ENCODE peak calls at places on chromosomes 13 and 19, in four cellular contexts. D is transverse colon, Y is cardiac muscle cell, W is psoas muscle. L is an unnamed sample.

GRCh38 chr19:35213678-35214632 is 14.6 kb downstream of the FAM187B start:
- DNase-seq in W (peak), Y (no peak), D (peak), L (no peak)

GRCh38 chr19:56333506-56333905 is 18.9 kb upstream of the ZSCAN5A start:
- DNase-seq in Y (peak), D (peak), W (no peak), L (no peak)

GRCh38 chr13:109761695-109762094 is 24.7 kb downstream of the IRS2 start:
- DNase-seq in W (no peak), Y (no peak), D (no peak), L (no peak)

GRCh38 chr19:57773488-57773887 is 4.0 kb downstream of the ZNF586 start:
- DNase-seq in D (no peak), Y (no peak), W (no peak), L (no peak)

GRCh38 chr13:31221057-31221456 is 21.3 kb downstream of the B3GLCT start:
- DNase-seq in D (no peak), W (no peak), Y (no peak), L (no peak)

GRCh38 chr19:8161135-8161646 is 11.8 kb upstream of the FBN3 start:
- DNase-seq in D (no peak), W (no peak), Y (peak), L (no peak)

GRCh38 chr13:98749501-98749900 is 3.0 kb downstream of the SLC15A1 start:
- DNase-seq in W (no peak), D (no peak), Y (no peak), L (no peak)

GRCh38 chr13:36347826-36348225 is 1.6 kb upstream of the SPART start:
- DNase-seq in D (no peak), W (no peak), Y (no peak), L (no peak)

GRCh38 chr13:112721198-112722104 is 31.6 kb downstream of the ATP11A start:
- DNase-seq in D (no peak), Y (no peak), W (peak), L (no peak)

GRCh38 chr13:45074721-45075120 is 45.6 kb upstream of the GTF2F2 start:
- DNase-seq in W (no peak), Y (no peak), D (no peak), L (no peak)

GRCh38 chr13:107977175-107977574 is 238.2 kb downstream of the LIG4 start:
- DNase-seq in W (no peak), D (no peak), Y (no peak), L (no peak)

GRCh38 chr13:79642596-79642995 is 161.6 kb downstream of the NDFIP2 start:
- DNase-seq in D (no peak), Y (no peak), W (no peak), L (no peak)

GRCh38 chr13:51682691-51683090 is 98.4 kb downstream of the WDFY2 start:
- DNase-seq in W (no peak), D (no peak), Y (no peak), L (no peak)

GRCh38 chr13:43545317-43545874 is 241.4 kb downstream of the ENOX1 start:
- DNase-seq in Y (no peak), D (no peak), W (no peak), L (no peak)

GRCh38 chr13:67200183-67200582 is 30.0 kb downstream of the PCDH9 start:
- DNase-seq in Y (no peak), D (no peak), W (no peak), L (no peak)

GRCh38 chr13:46297338-46297737 is 85.6 kb downstream of the LRRC63 start:
- DNase-seq in W (no peak), D (no peak), Y (no peak), L (no peak)

GRCh38 chr13:21032656-21033055 is 28.7 kb downstream of the LATS2 start:
- DNase-seq in Y (no peak), W (no peak), D (no peak), L (no peak)

GRCh38 chr19:33510728-33511255 is 10.8 kb downstream of the PEPD start:
- DNase-seq in Y (no peak), W (no peak), D (no peak), L (no peak)

GRCh38 chr13:43023244-43023931 is at the start of gene DNAJC15:
- DNase-seq in Y (no peak), D (peak), W (peak), L (peak)

GRCh38 chr19:7830272-7830771 is 304 bp downstream of the EVI5L start:
- DNase-seq in D (peak), W (peak), Y (no peak), L (no peak)

GRCh38 chr19:35265126-35265995 is 3.4 kb upstream of the USF2 start:
- DNase-seq in W (peak), Y (no peak), D (peak), L (no peak)

GRCh38 chr13:113746143-113746525 is 12.9 kb upstream of the TMEM255B start:
- DNase-seq in W (no peak), Y (peak), D (peak), L (no peak)

GRCh38 chr13:83752141-83752540 is 130.1 kb downstream of the SLITRK1 start:
- DNase-seq in D (no peak), W (no peak), Y (no peak), L (no peak)

GRCh38 chr19:41321600-41322270 is 11.8 kb downstream of the CCDC97 start:
- DNase-seq in D (peak), Y (peak), W (peak), L (peak)

GRCh38 chr19:13987101-13987890 is 18.8 kb downstream of the RFX1 start:
- DNase-seq in D (no peak), Y (no peak), W (peak), L (no peak)

GRCh38 chr19:54172764-54173699 is at the start of gene TMC4:
- DNase-seq in D (peak), Y (no peak), W (no peak), L (no peak)

GRCh38 chr19:31356587-31357314 is 7.5 kb upstream of the TSHZ3 start:
- DNase-seq in D (peak), W (peak), Y (peak), L (no peak)

GRCh38 chr19:5234412-5234811 is 106.2 kb downstream of the PTPRS start:
- DNase-seq in Y (no peak), W (peak), D (no peak), L (no peak)

GRCh38 chr19:2594319-2594718 is 108.2 kb downstream of the GNG7 start:
- DNase-seq in Y (no peak), W (no peak), D (no peak), L (no peak)

GRCh38 chr13:104001766-104002165 is 935.5 kb upstream of the SLC10A2 start:
- DNase-seq in W (no peak), Y (peak), D (no peak), L (no peak)

GRCh38 chr19:46076951-46077814 is 36.4 kb upstream of the IGFL4 start:
- DNase-seq in Y (peak), D (peak), W (no peak), L (peak)

GRCh38 chr19:53007200-53008054 is 6.3 kb upstream of the ERVV-1 start:
- DNase-seq in Y (no peak), D (no peak), W (no peak), L (no peak)

GRCh38 chr19:48455171-48455907 is at the start of gene KCNJ14:
- DNase-seq in Y (no peak), W (no peak), D (no peak), L (no peak)

GRCh38 chr19:14718522-14719113 is 28.8 kb downstream of the ZNF333 start:
- DNase-seq in D (no peak), Y (no peak), W (no peak), L (no peak)

GRCh38 chr19:28026636-28027035 is 1186.3 kb downstream of the UQCRFS1 start:
- DNase-seq in W (no peak), D (no peak), Y (no peak), L (no peak)

GRCh38 chr13:95862401-95862800 is 185.5 kb downstream of the DNAJC3 start:
- DNase-seq in Y (no peak), W (no peak), D (no peak), L (no peak)

GRCh38 chr13:95858286-95859075 is 181.5 kb downstream of the DNAJC3 start:
- DNase-seq in W (no peak), Y (no peak), D (no peak), L (no peak)
- H3K27ac ChIP-seq in W (no peak), Y (no peak), D (no peak), L (no peak)

GRCh38 chr19:1155352-1156304 is 18.4 kb downstream of the SBNO2 start:
- DNase-seq in Y (no peak), W (no peak), D (no peak), L (no peak)
- H3K27ac ChIP-seq in Y (peak), W (peak), D (peak), L (no peak)

GRCh38 chr19:50798116-50798942 is 8.1 kb downstream of the ACP4 start:
- DNase-seq in W (no peak), Y (no peak), D (no peak), L (no peak)
- H3K27ac ChIP-seq in W (no peak), Y (no peak), D (no peak), L (no peak)

GRCh38 chr13:24161010-24161775 is 673 bp downstream of the SPATA13 start:
- DNase-seq in Y (peak), W (peak), D (peak), L (no peak)
- H3K27ac ChIP-seq in Y (no peak), W (peak), D (peak), L (peak)

DNA sequence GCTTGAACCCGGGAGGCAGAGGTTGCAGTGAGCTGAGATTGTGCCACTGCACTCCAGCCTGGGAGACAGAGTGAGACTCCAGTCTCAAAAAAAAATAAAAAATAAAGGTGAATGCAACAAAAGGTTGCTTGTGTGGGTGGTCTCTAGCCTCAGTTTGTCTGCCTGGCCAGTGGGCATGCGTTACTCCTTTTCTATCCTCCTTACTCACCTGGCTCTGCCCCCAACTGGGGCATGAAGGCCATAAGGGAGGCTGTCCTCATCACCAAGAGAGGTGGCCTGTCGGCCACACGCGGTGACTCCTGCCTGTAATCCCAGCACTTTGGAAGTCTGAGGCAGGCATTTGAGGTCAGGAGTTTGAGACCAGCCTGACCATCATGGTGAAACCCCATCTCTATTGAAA is 1.9 kb upstream of the JUND start:
- DNase-seq in D (no peak), W (no peak), Y (no peak), L (no peak)
- H3K27ac ChIP-seq in D (peak), W (peak), Y (peak), L (no peak)

DNA sequence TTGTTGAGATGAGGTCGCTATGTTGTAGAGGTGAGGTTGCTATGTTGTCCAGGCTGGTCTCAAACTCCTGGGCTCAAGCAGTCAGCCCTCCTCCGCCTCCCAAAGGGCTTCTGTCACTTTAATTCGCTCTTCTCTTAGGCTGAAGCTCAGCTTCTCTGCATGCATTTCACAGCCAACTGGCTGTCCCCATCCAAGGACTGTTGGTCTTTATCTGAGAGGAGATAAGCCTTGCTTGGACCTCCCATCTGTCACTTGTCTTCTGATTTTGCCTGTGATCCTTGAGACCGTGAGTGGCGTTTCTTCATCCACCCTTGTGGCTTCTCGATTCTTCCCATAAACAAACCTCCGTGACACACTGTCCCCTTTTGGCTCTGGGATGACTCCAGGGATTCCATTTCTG is 24.4 kb downstream of the CERS1 start:
- DNase-seq in W (no peak), Y (no peak), D (no peak), L (no peak)
- H3K27ac ChIP-seq in W (no peak), Y (no peak), D (no peak), L (no peak)

GRCh38 chr19:39093761-39094160 is 9.6 kb downstream of the ACP7 start:
- DNase-seq in D (no peak), W (no peak), Y (no peak), L (no peak)
- H3K27ac ChIP-seq in D (no peak), W (no peak), Y (no peak), L (no peak)

DNA sequence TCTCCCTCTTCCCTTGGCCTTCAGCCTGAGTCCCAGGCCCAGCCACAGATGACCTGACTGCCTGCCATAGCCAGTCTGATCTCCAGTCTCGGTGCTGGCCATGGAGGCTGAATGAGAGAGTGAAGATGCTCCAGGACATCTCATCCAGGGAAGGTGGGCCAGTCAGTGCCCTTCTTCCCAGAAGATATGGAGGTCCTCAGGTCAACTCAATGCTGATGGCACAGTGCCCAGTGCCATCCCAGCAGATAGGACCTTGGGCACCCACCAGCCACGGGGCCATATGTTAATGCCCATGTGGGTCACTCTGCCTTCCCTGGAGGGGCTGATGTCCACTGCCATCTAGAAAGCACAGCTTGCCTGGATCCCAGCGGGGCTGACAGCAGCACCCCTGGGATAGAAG is 7.2 kb downstream of the VSTM2B start:
- DNase-seq in W (no peak), D (no peak), Y (no peak), L (no peak)
- H3K27ac ChIP-seq in W (no peak), D (no peak), Y (no peak), L (no peak)

DNA sequence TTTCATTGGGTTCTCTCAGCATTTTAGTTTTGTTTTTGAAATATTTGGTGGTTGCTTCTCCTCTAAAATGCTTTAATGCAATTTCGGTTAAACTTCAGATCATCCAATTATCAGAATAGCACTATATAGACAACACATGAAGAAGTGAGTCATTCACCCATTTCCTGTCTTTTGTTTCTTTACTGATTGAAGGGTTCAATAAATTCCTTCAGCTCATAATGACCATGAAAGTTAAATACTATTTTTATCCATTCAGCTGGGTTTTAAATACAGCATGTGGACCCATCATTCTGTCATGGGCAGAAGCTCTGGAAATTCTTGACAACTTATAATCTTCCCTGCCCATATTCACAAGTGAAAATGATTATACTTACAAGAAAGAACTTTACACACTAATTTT is 187.2 kb downstream of the ITGBL1 start:
- DNase-seq in Y (no peak), W (no peak), D (no peak), L (no peak)
- H3K27ac ChIP-seq in Y (no peak), W (no peak), D (no peak), L (peak)